ENCODE peak calls at places on chromosomes 3 and 15, in four cellular contexts. One of them, this sample, is unnamed.

GRCh38 chr3:128081226-128081625 is 29.0 kb downstream of the SEC61A1 start:
- DNase-seq in A549: no peak
- DNase-seq in GM12878: no peak
- DNase-seq in SK-N-SH: no peak
- DNase-seq in this sample: no peak

GRCh38 chr15:56353740-56354139 is 11.5 kb upstream of the TEX9 start:
- DNase-seq in A549: no peak
- DNase-seq in GM12878: no peak
- DNase-seq in SK-N-SH: no peak
- DNase-seq in this sample: no peak

GRCh38 chr3:188126271-188126670 is 27.7 kb upstream of the LPP start:
- DNase-seq in A549: no peak
- DNase-seq in GM12878: no peak
- DNase-seq in SK-N-SH: no peak
- DNase-seq in this sample: no peak

GRCh38 chr15:45456212-45457106 is 66.1 kb downstream of the SLC30A4 start:
- DNase-seq in A549: peak
- DNase-seq in GM12878: peak
- DNase-seq in SK-N-SH: peak
- DNase-seq in this sample: peak

GRCh38 chr3:66179813-66180212 is 41.0 kb upstream of the SLC25A26 start:
- DNase-seq in A549: no peak
- DNase-seq in GM12878: no peak
- DNase-seq in SK-N-SH: no peak
- DNase-seq in this sample: no peak

GRCh38 chr3:23611737-23612295 is 193.9 kb upstream of the UBE2E1 start:
- DNase-seq in A549: no peak
- DNase-seq in GM12878: no peak
- DNase-seq in SK-N-SH: no peak
- DNase-seq in this sample: no peak

GRCh38 chr15:76206325-76206976 is 104.8 kb downstream of the ETFA start:
- DNase-seq in A549: no peak
- DNase-seq in GM12878: no peak
- DNase-seq in SK-N-SH: peak
- DNase-seq in this sample: no peak

GRCh38 chr15:78671626-78672211 is 30.7 kb upstream of the CHRNB4 start:
- DNase-seq in A549: no peak
- DNase-seq in GM12878: no peak
- DNase-seq in SK-N-SH: peak
- DNase-seq in this sample: no peak

GRCh38 chr3:58572634-58573230 is 4.5 kb downstream of the FAM107A start:
- DNase-seq in A549: no peak
- DNase-seq in GM12878: no peak
- DNase-seq in SK-N-SH: no peak
- DNase-seq in this sample: no peak

GRCh38 chr3:13066236-13066635 is 7.0 kb downstream of the IQSEC1 start:
- DNase-seq in A549: no peak
- DNase-seq in GM12878: no peak
- DNase-seq in SK-N-SH: no peak
- DNase-seq in this sample: no peak

GRCh38 chr3:46958469-46959168 is 17.9 kb downstream of the CCDC12 start:
- DNase-seq in A549: no peak
- DNase-seq in GM12878: no peak
- DNase-seq in SK-N-SH: no peak
- DNase-seq in this sample: no peak

GRCh38 chr3:183825380-183826161 is at the start of gene MAP6D1:
- DNase-seq in A549: peak
- DNase-seq in GM12878: no peak
- DNase-seq in SK-N-SH: peak
- DNase-seq in this sample: no peak

GRCh38 chr15:78055923-78056713 is 21.4 kb downstream of the TBC1D2B start:
- DNase-seq in A549: no peak
- DNase-seq in GM12878: no peak
- DNase-seq in SK-N-SH: no peak
- DNase-seq in this sample: peak

GRCh38 chr3:45537960-45538640 is 56.5 kb upstream of the LIMD1 start:
- DNase-seq in A549: no peak
- DNase-seq in GM12878: no peak
- DNase-seq in SK-N-SH: no peak
- DNase-seq in this sample: no peak

GRCh38 chr15:99474041-99474906 is 91.5 kb upstream of the MEF2A start:
- DNase-seq in A549: no peak
- DNase-seq in GM12878: no peak
- DNase-seq in SK-N-SH: no peak
- DNase-seq in this sample: no peak

GRCh38 chr15:67110400-67110799 is 45.0 kb downstream of the SMAD3 start:
- DNase-seq in A549: no peak
- DNase-seq in GM12878: peak
- DNase-seq in SK-N-SH: no peak
- DNase-seq in this sample: no peak

GRCh38 chr3:176623751-176624150 is 573.5 kb downstream of the TBL1XR1 start:
- DNase-seq in A549: no peak
- DNase-seq in GM12878: no peak
- DNase-seq in SK-N-SH: no peak
- DNase-seq in this sample: no peak

GRCh38 chr15:77406846-77407245 is 13.1 kb downstream of the PEAK1 start:
- DNase-seq in A549: no peak
- DNase-seq in GM12878: no peak
- DNase-seq in SK-N-SH: no peak
- DNase-seq in this sample: no peak

GRCh38 chr15:77974098-77974414 is 103.5 kb downstream of the TBC1D2B start:
- DNase-seq in A549: no peak
- DNase-seq in GM12878: no peak
- DNase-seq in SK-N-SH: peak
- DNase-seq in this sample: no peak

GRCh38 chr15:58585668-58586461 is 154.1 kb downstream of the LIPC start:
- DNase-seq in A549: no peak
- DNase-seq in GM12878: peak
- DNase-seq in SK-N-SH: no peak
- DNase-seq in this sample: no peak

GRCh38 chr3:101970915-101971314 is 121.6 kb downstream of the NFKBIZ start:
- DNase-seq in A549: no peak
- DNase-seq in GM12878: no peak
- DNase-seq in SK-N-SH: no peak
- DNase-seq in this sample: no peak

GRCh38 chr15:41878355-41878699 is 15.5 kb downstream of the SPTBN5 start:
- DNase-seq in A549: no peak
- DNase-seq in GM12878: no peak
- DNase-seq in SK-N-SH: no peak
- DNase-seq in this sample: no peak

GRCh38 chr3:190019840-190020239 is 100.9 kb downstream of the P3H2 start:
- DNase-seq in A549: no peak
- DNase-seq in GM12878: no peak
- DNase-seq in SK-N-SH: no peak
- DNase-seq in this sample: no peak

GRCh38 chr3:190024912-190025311 is 95.8 kb downstream of the P3H2 start:
- DNase-seq in A549: no peak
- DNase-seq in GM12878: no peak
- DNase-seq in SK-N-SH: no peak
- DNase-seq in this sample: no peak

GRCh38 chr15:98518823-98519561 is 129.3 kb upstream of the IGF1R start:
- DNase-seq in A549: peak
- DNase-seq in GM12878: no peak
- DNase-seq in SK-N-SH: peak
- DNase-seq in this sample: peak

GRCh38 chr3:52723935-52724334 is 18.0 kb downstream of the SPCS1 start:
- DNase-seq in A549: no peak
- DNase-seq in GM12878: no peak
- DNase-seq in SK-N-SH: no peak
- DNase-seq in this sample: no peak

GRCh38 chr3:172613845-172614244 is 90.6 kb upstream of the TNFSF10 start:
- DNase-seq in A549: no peak
- DNase-seq in GM12878: no peak
- DNase-seq in SK-N-SH: no peak
- DNase-seq in this sample: no peak

GRCh38 chr3:172646439-172647015 is 64.3 kb downstream of the NCEH1 start:
- DNase-seq in A549: no peak
- DNase-seq in GM12878: no peak
- DNase-seq in SK-N-SH: peak
- DNase-seq in this sample: no peak

GRCh38 chr3:188088948-188089685 is 64.8 kb upstream of the LPP start:
- DNase-seq in A549: no peak
- DNase-seq in GM12878: no peak
- DNase-seq in SK-N-SH: no peak
- DNase-seq in this sample: peak

GRCh38 chr3:101189786-101190185 is 130.6 kb downstream of the IMPG2 start:
- DNase-seq in A549: no peak
- DNase-seq in GM12878: no peak
- DNase-seq in SK-N-SH: no peak
- DNase-seq in this sample: no peak

GRCh38 chr15:89750560-89751542 is at the start of gene MESP1:
- DNase-seq in A549: peak
- DNase-seq in GM12878: peak
- DNase-seq in SK-N-SH: peak
- DNase-seq in this sample: peak

GRCh38 chr15:89749059-89749458 is 2.0 kb downstream of the MESP1 start:
- DNase-seq in A549: no peak
- DNase-seq in GM12878: no peak
- DNase-seq in SK-N-SH: no peak
- DNase-seq in this sample: no peak

GRCh38 chr15:89749951-89750559 is 994 bp downstream of the MESP1 start:
- DNase-seq in A549: no peak
- DNase-seq in GM12878: no peak
- DNase-seq in SK-N-SH: no peak
- DNase-seq in this sample: no peak

GRCh38 chr15:89747708-89748682 is 3.1 kb downstream of the MESP1 start:
- DNase-seq in A549: no peak
- DNase-seq in GM12878: no peak
- DNase-seq in SK-N-SH: no peak
- DNase-seq in this sample: no peak

DNA sequence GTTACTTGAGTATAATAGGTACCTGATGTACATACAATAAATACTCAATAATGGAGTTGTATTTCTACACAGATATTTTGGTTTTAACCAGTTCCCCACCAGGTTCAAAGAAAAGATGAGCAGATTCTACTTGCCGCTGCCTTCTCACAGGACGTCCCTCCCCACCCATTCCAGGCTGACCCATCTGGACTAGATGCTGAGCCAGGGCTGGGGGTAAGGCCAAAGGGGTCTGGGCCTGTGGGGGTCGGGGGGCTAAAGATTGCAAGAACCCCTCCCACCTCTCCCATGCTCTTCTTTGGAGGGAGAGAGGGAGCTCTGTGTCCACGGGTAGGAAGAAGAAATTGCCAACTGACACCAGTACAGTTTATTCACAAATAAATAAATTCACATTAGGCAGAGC is 1.5 kb downstream of the MESP1 start:
- DNase-seq in A549: no peak
- DNase-seq in GM12878: no peak
- DNase-seq in SK-N-SH: no peak
- DNase-seq in this sample: no peak
- TF ChIP-seq PBX3 in A549: no peak
- TF ChIP-seq PBX3 in GM12878: no peak
- TF ChIP-seq PBX3 in SK-N-SH: no peak
- TF ChIP-seq PBX3 in this sample: no peak

GRCh38 chr15:68312701-68313204 is 35.2 kb downstream of the FEM1B start:
- DNase-seq in A549: no peak
- DNase-seq in GM12878: no peak
- DNase-seq in SK-N-SH: peak
- DNase-seq in this sample: no peak
- TF ChIP-seq PBX3 in A549: no peak
- TF ChIP-seq PBX3 in GM12878: no peak
- TF ChIP-seq PBX3 in SK-N-SH: no peak
- TF ChIP-seq PBX3 in this sample: no peak

GRCh38 chr3:161414907-161415306 is 43.6 kb upstream of the SPTSSB start:
- DNase-seq in A549: no peak
- DNase-seq in GM12878: no peak
- DNase-seq in SK-N-SH: no peak
- DNase-seq in this sample: no peak

GRCh38 chr3:161413855-161414210 is 42.5 kb upstream of the SPTSSB start:
- DNase-seq in A549: no peak
- DNase-seq in GM12878: no peak
- DNase-seq in SK-N-SH: no peak
- DNase-seq in this sample: no peak

GRCh38 chr3:161413127-161413854 is 42.0 kb upstream of the SPTSSB start:
- DNase-seq in A549: no peak
- DNase-seq in GM12878: no peak
- DNase-seq in SK-N-SH: no peak
- DNase-seq in this sample: no peak

GRCh38 chr3:161412117-161412516 is 40.8 kb upstream of the SPTSSB start:
- DNase-seq in A549: no peak
- DNase-seq in GM12878: no peak
- DNase-seq in SK-N-SH: no peak
- DNase-seq in this sample: peak

GRCh38 chr3:161415506-161416231 is 44.4 kb upstream of the SPTSSB start:
- DNase-seq in A549: no peak
- DNase-seq in GM12878: no peak
- DNase-seq in SK-N-SH: no peak
- DNase-seq in this sample: no peak
- TF ChIP-seq PBX3 in A549: no peak
- TF ChIP-seq PBX3 in GM12878: no peak
- TF ChIP-seq PBX3 in SK-N-SH: no peak
- TF ChIP-seq PBX3 in this sample: no peak

GRCh38 chr3:196659901-196660351 is 20.4 kb downstream of the NRROS start:
- DNase-seq in A549: no peak
- DNase-seq in GM12878: no peak
- DNase-seq in SK-N-SH: no peak
- DNase-seq in this sample: no peak

GRCh38 chr3:196662711-196663571 is 23.4 kb downstream of the NRROS start:
- DNase-seq in A549: no peak
- DNase-seq in GM12878: no peak
- DNase-seq in SK-N-SH: no peak
- DNase-seq in this sample: no peak

GRCh38 chr3:196660381-196661166 is 21.1 kb downstream of the NRROS start:
- DNase-seq in A549: no peak
- DNase-seq in GM12878: no peak
- DNase-seq in SK-N-SH: no peak
- DNase-seq in this sample: no peak

GRCh38 chr3:196662033-196662432 is 22.5 kb downstream of the NRROS start:
- DNase-seq in A549: no peak
- DNase-seq in GM12878: no peak
- DNase-seq in SK-N-SH: no peak
- DNase-seq in this sample: no peak

GRCh38 chr3:196661400-196661799 is 21.9 kb downstream of the NRROS start:
- DNase-seq in A549: no peak
- DNase-seq in GM12878: no peak
- DNase-seq in SK-N-SH: no peak
- DNase-seq in this sample: no peak
- TF ChIP-seq PBX3 in A549: no peak
- TF ChIP-seq PBX3 in GM12878: no peak
- TF ChIP-seq PBX3 in SK-N-SH: no peak
- TF ChIP-seq PBX3 in this sample: no peak